ENCODE peak calls at places on chromosome 17, in five cellular contexts. D is stimulated activated CD8-positive, alpha-beta memory T cell treated with anti-CD3 and anti-CD28 coated beads, Interleukin-4, amount 100 ng/mL, for 1 hour; Y is body of pancreas; N is stimulated activated CD4-positive, alpha-beta T cell treated with anti-CD3 and anti-CD28 coated beads, Interleukin-1b, Interleukin-23, amount 100 ng/mL, for 24 hours; U is cardiac fibroblast. R is an unnamed sample.

GRCh38 chr17:68096111-68096510 is 60.6 kb downstream of the KPNA2 start:
- DNase-seq in Y (no peak), D (no peak), N (no peak), U (no peak), R (no peak)

GRCh38 chr17:62933986-62934385 is 32.0 kb upstream of the TANC2 start:
- DNase-seq in Y (peak; percentile 11), D (no peak), N (no peak), U (peak; percentile 27), R (no peak)

GRCh38 chr17:39973496-39973895 is 7.1 kb upstream of the PSMD3 start:
- DNase-seq in Y (no peak), N (no peak), D (no peak), U (peak; percentile 87), R (no peak)

GRCh38 chr17:4987767-4988083 is 250 bp upstream of the CAMTA2 start:
- DNase-seq in N (no peak), D (no peak), U (no peak), Y (no peak), R (no peak)

GRCh38 chr17:44997733-44998520 is 29.8 kb upstream of the C1QL1 start:
- DNase-seq in D (no peak), Y (no peak), N (no peak), U (no peak), R (peak; percentile 10)

GRCh38 chr17:19647697-19648474 is 665 bp upstream of the ALDH3A2 start:
- DNase-seq in N (peak; percentile 17), D (no peak), U (peak; percentile 87), Y (peak; percentile 62), R (peak; percentile 54)

GRCh38 chr17:8991514-8992285 is 26.2 kb upstream of the PIK3R5 start:
- DNase-seq in Y (peak; percentile 71), U (peak; percentile 77), N (peak; percentile 46), D (peak; percentile 39), R (peak; percentile 57)

GRCh38 chr17:15233022-15233805 is 31.9 kb downstream of the PMP22 start:
- DNase-seq in U (peak; percentile 73), N (no peak), Y (no peak), D (no peak), R (peak; percentile 75)

GRCh38 chr17:74042744-74043486 is 160.6 kb upstream of the RPL38 start:
- DNase-seq in Y (no peak), U (peak; percentile 60), N (peak; percentile 13), D (no peak), R (peak; percentile 33)